ENCODE peak calls at places on chromosomes 16 and 17, in four cellular contexts. T is amniotic stem cell, Y is K562, E is NCI-H2081. F is an unnamed sample.

GRCh38 chr16:72024862-72025382 is 16.4 kb downstream of the DHODH start:
- DNase-seq in T (no peak), Y (no peak), E (no peak), F (no peak)

GRCh38 chr17:28521296-28522085 is 15.3 kb downstream of the FOXN1 start:
- DNase-seq in T (no peak), Y (no peak), E (no peak), F (no peak)

GRCh38 chr16:48498761-48499600 is 111.0 kb downstream of the N4BP1 start:
- DNase-seq in T (no peak), Y (no peak), E (no peak), F (no peak)

GRCh38 chr16:84933774-84934571 is 77.4 kb downstream of the ZDHHC7 start:
- DNase-seq in T (no peak), Y (no peak), E (no peak), F (no peak)

GRCh38 chr17:80006339-80006720 is 29.3 kb downstream of the TBC1D16 start:
- DNase-seq in T (no peak), Y (no peak), E (no peak), F (no peak)

GRCh38 chr16:85774136-85774535 is 23.2 kb upstream of the C16orf74 start:
- DNase-seq in T (no peak), Y (no peak), E (no peak), F (no peak)

GRCh38 chr16:22355487-22355908 is 18.9 kb downstream of the CDR2 start:
- DNase-seq in T (no peak), Y (no peak), E (no peak), F (no peak)

GRCh38 chr17:15490634-15491261 is 23.3 kb upstream of the CDRT4 start:
- DNase-seq in T (peak; percentile 75), Y (peak; percentile 94), E (no peak), F (peak; percentile 75)

GRCh38 chr17:45438931-45439610 is 6.4 kb upstream of the ARHGAP27 start:
- DNase-seq in T (no peak), Y (no peak), E (no peak), F (no peak)